ENCODE peak calls at places on chromosomes 2 and 18, in four cellular contexts. One of them, this sample, is unnamed.

GRCh38 chr2:186576614-186577013 is 13.2 kb upstream of the ITGAV start:
- DNase-seq in cardiac fibroblast: peak; percentile 88
- DNase-seq in GM23248: peak; percentile 80
- DNase-seq in uterus: no peak
- DNase-seq in this sample: no peak

GRCh38 chr2:172052000-172052983 is 33.0 kb upstream of the DLX1 start:
- DNase-seq in uterus: no peak
- DNase-seq in GM23248: no peak
- DNase-seq in cardiac fibroblast: peak; percentile 27
- DNase-seq in this sample: no peak

GRCh38 chr2:84160461-84160860 is 298.6 kb downstream of the SUCLG1 start:
- DNase-seq in cardiac fibroblast: no peak
- DNase-seq in GM23248: no peak
- DNase-seq in uterus: no peak
- DNase-seq in this sample: no peak

GRCh38 chr2:144152817-144153271 is 367.1 kb downstream of the ZEB2 start:
- DNase-seq in cardiac fibroblast: peak; percentile 46
- DNase-seq in uterus: no peak
- DNase-seq in GM23248: peak; percentile 66
- DNase-seq in this sample: no peak

GRCh38 chr2:174436351-174436750 is 40.8 kb downstream of the SCRN3 start:
- DNase-seq in cardiac fibroblast: no peak
- DNase-seq in uterus: no peak
- DNase-seq in GM23248: no peak
- DNase-seq in this sample: no peak

GRCh38 chr2:190696792-190697398 is 48.0 kb downstream of the NAB1 start:
- DNase-seq in cardiac fibroblast: no peak
- DNase-seq in GM23248: no peak
- DNase-seq in uterus: no peak
- DNase-seq in this sample: peak; percentile 24

GRCh38 chr2:100197643-100198153 is 55.3 kb upstream of the AFF3 start:
- DNase-seq in uterus: peak; percentile 76
- DNase-seq in cardiac fibroblast: peak; percentile 54
- DNase-seq in GM23248: peak; percentile 59
- DNase-seq in this sample: peak; percentile 36

GRCh38 chr2:207819021-207819687 is 49.4 kb upstream of the FZD5 start:
- DNase-seq in uterus: no peak
- DNase-seq in cardiac fibroblast: no peak
- DNase-seq in GM23248: no peak
- DNase-seq in this sample: no peak

GRCh38 chr2:8761529-8762164 is 75.8 kb downstream of the KIDINS220 start:
- DNase-seq in uterus: no peak
- DNase-seq in cardiac fibroblast: peak; percentile 62
- DNase-seq in GM23248: peak; percentile 59
- DNase-seq in this sample: peak; percentile 35

GRCh38 chr2:189281151-189281550 is 101.6 kb upstream of the COL5A2 start:
- DNase-seq in uterus: no peak
- DNase-seq in cardiac fibroblast: no peak
- DNase-seq in GM23248: no peak
- DNase-seq in this sample: no peak

GRCh38 chr18:61329398-61329797 is 3.8 kb upstream of the CDH20 start:
- DNase-seq in uterus: no peak
- DNase-seq in GM23248: no peak
- DNase-seq in cardiac fibroblast: no peak
- DNase-seq in this sample: no peak

GRCh38 chr2:222693837-222694236 is 22.4 kb downstream of the MOGAT1 start:
- DNase-seq in uterus: no peak
- DNase-seq in cardiac fibroblast: peak; percentile 56
- DNase-seq in GM23248: peak; percentile 20
- DNase-seq in this sample: no peak

GRCh38 chr2:142112648-142113278 is 18.1 kb downstream of the LRP1B start:
- DNase-seq in uterus: no peak
- DNase-seq in GM23248: peak; percentile 83
- DNase-seq in cardiac fibroblast: peak; percentile 61
- DNase-seq in this sample: no peak

GRCh38 chr2:21633015-21633414 is 509.2 kb downstream of the TDRD15 start:
- DNase-seq in uterus: no peak
- DNase-seq in cardiac fibroblast: no peak
- DNase-seq in GM23248: no peak
- DNase-seq in this sample: no peak

GRCh38 chr2:209426432-209426831 is 2.6 kb downstream of the MAP2 start:
- DNase-seq in cardiac fibroblast: peak; percentile 47
- DNase-seq in uterus: no peak
- DNase-seq in GM23248: no peak
- DNase-seq in this sample: no peak

GRCh38 chr18:23619388-23619873 is 33.1 kb upstream of the NPC1 start:
- DNase-seq in cardiac fibroblast: peak; percentile 13
- DNase-seq in uterus: peak; percentile 56
- DNase-seq in GM23248: peak; percentile 55
- DNase-seq in this sample: peak; percentile 6

GRCh38 chr2:171406044-171406443 is 27.7 kb downstream of the METTL8 start:
- DNase-seq in cardiac fibroblast: no peak
- DNase-seq in GM23248: no peak
- DNase-seq in uterus: no peak
- DNase-seq in this sample: no peak

GRCh38 chr18:10025756-10026290 is 112.0 kb downstream of the VAPA start:
- DNase-seq in uterus: no peak
- DNase-seq in GM23248: no peak
- DNase-seq in cardiac fibroblast: no peak
- DNase-seq in this sample: no peak

GRCh38 chr18:21571763-21572162 is 28.7 kb downstream of the ESCO1 start:
- DNase-seq in cardiac fibroblast: no peak
- DNase-seq in uterus: no peak
- DNase-seq in GM23248: peak; percentile 12
- DNase-seq in this sample: no peak

GRCh38 chr2:86417961-86418360 is 23.2 kb upstream of the KDM3A start:
- DNase-seq in GM23248: peak; percentile 45
- DNase-seq in cardiac fibroblast: peak; percentile 65
- DNase-seq in uterus: no peak
- DNase-seq in this sample: no peak

GRCh38 chr18:37511933-37512332 is 53.7 kb downstream of the CELF4 start:
- DNase-seq in uterus: no peak
- DNase-seq in cardiac fibroblast: no peak
- DNase-seq in GM23248: no peak
- DNase-seq in this sample: no peak

GRCh38 chr18:47549141-47549540 is 297.7 kb upstream of the SKOR2 start:
- DNase-seq in uterus: no peak
- DNase-seq in GM23248: no peak
- DNase-seq in cardiac fibroblast: no peak
- DNase-seq in this sample: no peak

GRCh38 chr2:30565860-30566358 is 118.9 kb downstream of the LCLAT1 start:
- DNase-seq in cardiac fibroblast: peak; percentile 64
- DNase-seq in uterus: peak; percentile 20
- DNase-seq in GM23248: peak; percentile 43
- DNase-seq in this sample: no peak

DNA sequence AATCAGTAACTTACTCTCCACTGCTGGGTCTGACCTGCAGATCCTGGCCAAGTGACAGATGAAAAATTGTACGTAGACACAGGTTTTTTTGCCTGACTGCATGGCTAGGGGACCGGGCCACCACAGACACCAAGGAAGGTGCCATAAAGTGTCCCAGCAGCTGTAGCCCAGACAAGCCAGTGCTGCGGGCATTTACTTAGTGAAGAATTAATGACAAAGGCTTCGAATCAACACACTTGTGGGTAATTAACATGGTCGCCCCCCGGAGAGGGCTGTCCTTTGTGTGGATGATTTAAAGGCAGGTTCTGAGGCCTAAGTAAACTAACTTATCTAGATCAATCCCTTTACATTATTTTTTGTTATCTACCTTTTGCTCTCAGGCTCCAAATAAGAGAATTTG is 1709.1 kb upstream of the LRRTM1 start:
- DNase-seq in GM23248: no peak
- DNase-seq in cardiac fibroblast: no peak
- DNase-seq in uterus: no peak
- DNase-seq in this sample: peak; percentile 2
- H3K4me3 ChIP-seq in GM23248: no peak overlapping the region
- H3K4me3 ChIP-seq in cardiac fibroblast: no peak overlapping the region
- H3K4me3 ChIP-seq in uterus: no peak overlapping the region
- H3K4me3 ChIP-seq in this sample: no peak overlapping the region

GRCh38 chr2:37080674-37081073 is 3.5 kb downstream of the HEATR5B start:
- DNase-seq in GM23248: no peak
- DNase-seq in cardiac fibroblast: no peak
- DNase-seq in uterus: no peak
- DNase-seq in this sample: no peak
- H3K4me3 ChIP-seq in GM23248: no peak overlapping the region
- H3K4me3 ChIP-seq in cardiac fibroblast: no peak overlapping the region
- H3K4me3 ChIP-seq in uterus: no peak overlapping the region
- H3K4me3 ChIP-seq in this sample: no peak overlapping the region

DNA sequence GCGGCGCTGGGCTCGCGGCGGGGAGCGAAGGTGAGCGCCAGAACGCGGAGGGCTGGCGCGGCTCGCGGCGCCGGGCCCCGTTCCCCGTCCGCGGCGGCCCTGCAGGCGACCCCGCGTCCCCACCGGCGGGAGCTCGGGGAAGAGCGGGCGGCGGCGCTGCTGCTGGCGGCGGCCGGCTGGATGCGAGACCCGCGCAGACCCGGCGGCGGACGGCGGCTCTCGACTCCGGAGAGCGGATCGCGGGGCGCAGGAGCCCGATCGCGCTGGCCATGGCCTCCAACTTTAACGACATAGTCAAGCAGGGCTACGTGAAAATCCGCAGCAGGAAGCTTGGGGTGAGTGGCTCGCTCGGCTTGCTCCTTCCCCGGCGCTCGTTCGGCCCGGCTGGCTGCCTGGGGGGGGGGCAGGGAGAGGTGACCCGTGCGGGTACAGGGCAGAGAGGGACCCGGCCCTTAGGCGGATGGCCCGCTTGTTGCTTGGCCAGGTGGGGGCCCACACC is 337 bp downstream of the DOK6 start:
- DNase-seq in uterus: peak; percentile 16
- DNase-seq in GM23248: peak; percentile 63
- DNase-seq in cardiac fibroblast: peak; percentile 33
- DNase-seq in this sample: peak; percentile 27
- H3K4me3 ChIP-seq in uterus: peak overlapping the region; percentile 40
- H3K4me3 ChIP-seq in GM23248: peak overlapping the region; percentile 82
- H3K4me3 ChIP-seq in cardiac fibroblast: peak overlapping the region; percentile 59
- H3K4me3 ChIP-seq in this sample: peak overlapping the region; percentile 54

GRCh38 chr2:110114801-110115200 is 821 bp downstream of the MALL start:
- DNase-seq in cardiac fibroblast: no peak
- DNase-seq in uterus: no peak
- DNase-seq in GM23248: peak; percentile 12
- DNase-seq in this sample: no peak
- H3K4me3 ChIP-seq in cardiac fibroblast: peak overlapping the region; percentile 61
- H3K4me3 ChIP-seq in uterus: peak overlapping the region; percentile 17
- H3K4me3 ChIP-seq in GM23248: peak overlapping the region; percentile 76
- H3K4me3 ChIP-seq in this sample: no peak overlapping the region

GRCh38 chr2:102145107-102145506 is 2.6 kb downstream of the IL1R1 start:
- DNase-seq in cardiac fibroblast: no peak
- DNase-seq in uterus: no peak
- DNase-seq in GM23248: no peak
- DNase-seq in this sample: no peak

GRCh38 chr2:102142829-102143449 is 393 bp downstream of the IL1R1 start:
- DNase-seq in cardiac fibroblast: peak; percentile 75
- DNase-seq in GM23248: peak; percentile 70
- DNase-seq in uterus: no peak
- DNase-seq in this sample: peak; percentile 11

GRCh38 chr2:102144128-102144527 is 1.6 kb downstream of the IL1R1 start:
- DNase-seq in cardiac fibroblast: peak; percentile 69
- DNase-seq in GM23248: peak; percentile 58
- DNase-seq in uterus: no peak
- DNase-seq in this sample: no peak

GRCh38 chr2:102141915-102142828 is at the start of gene IL1R1:
- DNase-seq in GM23248: peak; percentile 97
- DNase-seq in cardiac fibroblast: peak; percentile 70
- DNase-seq in uterus: peak; percentile 86
- DNase-seq in this sample: peak; percentile 56

DNA sequence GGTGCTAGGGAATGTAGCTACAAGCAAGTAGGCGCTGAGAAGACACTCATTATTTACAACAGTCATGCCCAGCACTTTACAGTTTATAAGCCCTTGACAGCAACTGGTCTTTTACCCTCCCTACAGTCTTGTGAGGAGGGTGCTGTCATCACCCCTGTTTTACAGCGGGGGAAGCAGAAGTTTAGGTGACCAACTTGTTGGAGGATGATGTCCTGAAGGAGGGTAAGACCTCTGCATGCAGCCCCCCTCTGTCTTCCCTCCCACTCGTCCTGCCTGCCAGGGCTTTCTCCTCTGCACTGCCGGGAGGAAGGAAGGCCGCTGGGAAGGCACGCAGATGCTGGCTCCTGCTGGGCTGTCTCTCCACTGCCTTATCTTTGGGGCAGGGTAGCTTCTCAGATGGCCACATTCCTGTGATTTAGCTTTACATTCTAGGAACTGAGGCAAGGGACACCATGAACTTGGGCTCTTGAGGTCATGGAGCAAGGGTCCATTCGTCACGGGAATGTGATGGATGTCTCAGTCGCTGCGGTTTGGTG is 972 bp downstream of the IL1R1 start:
- DNase-seq in cardiac fibroblast: peak; percentile 59
- DNase-seq in uterus: peak; percentile 31
- DNase-seq in GM23248: peak; percentile 69
- DNase-seq in this sample: no peak
- H3K4me3 ChIP-seq in cardiac fibroblast: peak overlapping the region; percentile 75
- H3K4me3 ChIP-seq in uterus: peak overlapping the region; percentile 71
- H3K4me3 ChIP-seq in GM23248: peak overlapping the region; percentile 86
- H3K4me3 ChIP-seq in this sample: no peak overlapping the region

DNA sequence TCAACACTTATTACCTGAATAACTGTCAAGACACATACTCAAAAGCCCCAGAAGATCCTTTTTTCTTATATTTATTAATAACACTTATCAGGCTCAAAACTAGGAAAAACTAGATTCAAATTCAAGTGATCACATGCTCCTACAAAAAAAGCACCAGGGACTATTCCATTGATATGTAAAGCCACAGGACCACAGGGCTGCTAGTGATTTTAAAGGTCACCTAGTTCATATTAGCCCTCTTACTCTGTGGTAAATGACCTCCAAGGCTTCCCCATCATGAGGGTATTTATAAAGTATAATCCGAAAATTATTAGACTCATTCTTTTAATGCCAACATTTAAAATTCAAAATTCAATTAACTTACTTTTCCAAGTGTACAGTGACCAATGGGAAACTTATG is 52.5 kb downstream of the LRPPRC start:
- DNase-seq in GM23248: no peak
- DNase-seq in cardiac fibroblast: no peak
- DNase-seq in uterus: no peak
- DNase-seq in this sample: no peak
- H3K4me3 ChIP-seq in GM23248: no peak overlapping the region
- H3K4me3 ChIP-seq in cardiac fibroblast: no peak overlapping the region
- H3K4me3 ChIP-seq in uterus: no peak overlapping the region
- H3K4me3 ChIP-seq in this sample: no peak overlapping the region

DNA sequence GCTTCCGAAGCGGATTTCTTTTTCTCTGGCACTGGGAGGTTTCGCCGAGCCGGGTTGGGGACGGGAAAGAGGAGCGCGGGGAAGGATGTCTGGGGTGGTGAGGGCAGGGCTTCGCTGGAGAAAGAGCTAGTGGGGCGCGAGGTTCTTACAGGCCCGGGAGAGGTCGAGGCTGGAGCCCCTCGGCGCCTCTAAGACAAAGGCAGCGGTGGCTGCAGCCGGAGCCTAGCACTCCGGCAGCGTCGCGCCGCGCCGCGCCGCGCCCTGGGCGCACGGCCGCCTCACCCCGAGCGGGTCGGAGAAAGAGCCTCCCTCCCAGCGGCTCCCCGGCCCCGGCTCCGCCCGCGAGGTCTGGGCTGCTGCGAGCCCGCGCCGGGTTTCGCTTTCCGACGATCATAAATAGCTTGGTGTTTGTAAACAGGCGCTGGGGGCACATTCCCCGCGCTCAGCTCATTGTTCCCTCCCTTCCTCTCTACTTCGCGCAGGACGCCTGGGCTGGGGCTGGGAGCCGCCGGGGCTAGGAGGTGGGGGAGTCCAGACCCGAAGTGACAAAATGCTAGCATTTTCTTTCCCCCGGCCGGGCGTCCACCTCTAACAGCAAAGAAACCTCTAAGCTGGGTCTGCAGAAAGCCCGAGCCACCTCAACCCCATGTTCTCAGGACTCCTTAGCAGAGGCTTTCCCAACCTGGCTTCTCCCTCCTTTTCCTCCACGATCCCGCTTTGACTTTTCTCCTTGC is 813 bp upstream of the MEIS1 start:
- DNase-seq in cardiac fibroblast: peak; percentile 81
- DNase-seq in GM23248: peak; percentile 86
- DNase-seq in uterus: peak; percentile 59
- DNase-seq in this sample: no peak
- H3K4me3 ChIP-seq in cardiac fibroblast: peak overlapping the region; percentile 90
- H3K4me3 ChIP-seq in GM23248: peak overlapping the region; percentile 97
- H3K4me3 ChIP-seq in uterus: peak overlapping the region; percentile 97
- H3K4me3 ChIP-seq in this sample: peak overlapping the region; percentile 80